ENCODE peak calls at places on chromosomes 5 and 9, in five cellular contexts. One of them, this sample, is unnamed. For H3K4me1, the result is how much of the 10 kb centered on the place peaks cover.

GRCh38 chr5:73296772-73297171 is 123.8 kb downstream of the TMEM174 start:
- DNase-seq in body of pancreas: no peak
- DNase-seq in fibroblast of lung: peak
- DNase-seq in colonic mucosa: no peak
- DNase-seq in HCT116: no peak
- DNase-seq in this sample: no peak

GRCh38 chr5:95392593-95393182 is 1.5 kb downstream of the FAM81B start:
- DNase-seq in HCT116: no peak
- DNase-seq in colonic mucosa: no peak
- DNase-seq in body of pancreas: peak
- DNase-seq in fibroblast of lung: no peak
- DNase-seq in this sample: no peak

GRCh38 chr9:126719677-126720435 is 85.0 kb upstream of the ZBTB43 start:
- DNase-seq in fibroblast of lung: peak
- DNase-seq in HCT116: no peak
- DNase-seq in colonic mucosa: peak
- DNase-seq in body of pancreas: peak
- DNase-seq in this sample: peak

GRCh38 chr5:88145603-88146467 is 122.8 kb downstream of the TMEM161B start:
- DNase-seq in colonic mucosa: no peak
- DNase-seq in fibroblast of lung: peak
- DNase-seq in body of pancreas: no peak
- DNase-seq in HCT116: no peak
- DNase-seq in this sample: peak

GRCh38 chr9:95971815-95972214 is 96.3 kb downstream of the ERCC6L2 start:
- DNase-seq in HCT116: no peak
- DNase-seq in body of pancreas: no peak
- DNase-seq in fibroblast of lung: no peak
- DNase-seq in colonic mucosa: no peak
- DNase-seq in this sample: no peak

GRCh38 chr5:86806206-86806605 is 188.5 kb downstream of the COX7C start:
- DNase-seq in fibroblast of lung: no peak
- DNase-seq in HCT116: no peak
- DNase-seq in body of pancreas: no peak
- DNase-seq in colonic mucosa: no peak
- DNase-seq in this sample: no peak

GRCh38 chr9:124621371-124622328 is 114.5 kb upstream of the NR5A1 start:
- DNase-seq in body of pancreas: no peak
- DNase-seq in colonic mucosa: no peak
- DNase-seq in HCT116: no peak
- DNase-seq in fibroblast of lung: peak
- DNase-seq in this sample: no peak

GRCh38 chr9:78707481-78707977 is 410.6 kb downstream of the PSAT1 start:
- DNase-seq in body of pancreas: no peak
- DNase-seq in colonic mucosa: no peak
- DNase-seq in fibroblast of lung: peak
- DNase-seq in HCT116: no peak
- DNase-seq in this sample: no peak

GRCh38 chr9:112493738-112494137 is 7.1 kb downstream of the KIAA1958 start:
- DNase-seq in colonic mucosa: no peak
- DNase-seq in body of pancreas: no peak
- DNase-seq in fibroblast of lung: peak
- DNase-seq in HCT116: no peak
- DNase-seq in this sample: no peak

GRCh38 chr9:37037744-37038640 is 3.9 kb upstream of the PAX5 start:
- DNase-seq in body of pancreas: no peak
- DNase-seq in fibroblast of lung: no peak
- DNase-seq in HCT116: no peak
- DNase-seq in colonic mucosa: no peak
- DNase-seq in this sample: no peak

GRCh38 chr9:8364021-8364782 is 564.6 kb upstream of the DMAC1 start:
- DNase-seq in body of pancreas: no peak
- DNase-seq in colonic mucosa: no peak
- DNase-seq in HCT116: no peak
- DNase-seq in fibroblast of lung: no peak
- DNase-seq in this sample: no peak

GRCh38 chr9:131167146-131167692 is 41.8 kb downstream of the NUP214 start:
- DNase-seq in HCT116: no peak
- DNase-seq in fibroblast of lung: no peak
- DNase-seq in colonic mucosa: no peak
- DNase-seq in body of pancreas: peak
- DNase-seq in this sample: no peak

GRCh38 chr5:158236511-158237335 is 377.8 kb upstream of the CLINT1 start:
- DNase-seq in HCT116: no peak
- DNase-seq in colonic mucosa: no peak
- DNase-seq in fibroblast of lung: no peak
- DNase-seq in body of pancreas: no peak
- DNase-seq in this sample: no peak

GRCh38 chr9:86637515-86637914 is 283.3 kb upstream of the TUT7 start:
- DNase-seq in fibroblast of lung: peak
- DNase-seq in colonic mucosa: no peak
- DNase-seq in body of pancreas: no peak
- DNase-seq in HCT116: no peak
- DNase-seq in this sample: no peak

GRCh38 chr5:68962632-68963484 is 131.0 kb upstream of the SLC30A5 start:
- DNase-seq in body of pancreas: peak
- DNase-seq in colonic mucosa: peak
- DNase-seq in fibroblast of lung: peak
- DNase-seq in HCT116: peak
- DNase-seq in this sample: no peak

GRCh38 chr9:76665458-76665857 is 98.8 kb upstream of the PCA3 start:
- DNase-seq in colonic mucosa: no peak
- DNase-seq in body of pancreas: no peak
- DNase-seq in HCT116: no peak
- DNase-seq in fibroblast of lung: no peak
- DNase-seq in this sample: no peak

GRCh38 chr9:127569819-127570401 is 42.2 kb upstream of the STXBP1 start:
- DNase-seq in fibroblast of lung: no peak
- DNase-seq in HCT116: no peak
- DNase-seq in colonic mucosa: no peak
- DNase-seq in body of pancreas: peak
- DNase-seq in this sample: no peak

GRCh38 chr9:112971415-112971814 is 40.6 kb downstream of the ZNF883 start:
- DNase-seq in HCT116: peak
- DNase-seq in colonic mucosa: peak
- DNase-seq in fibroblast of lung: no peak
- DNase-seq in body of pancreas: peak
- DNase-seq in this sample: no peak

GRCh38 chr5:60148356-60148755 is 254.8 kb upstream of the PDE4D start:
- DNase-seq in fibroblast of lung: peak
- DNase-seq in HCT116: no peak
- DNase-seq in body of pancreas: no peak
- DNase-seq in colonic mucosa: no peak
- DNase-seq in this sample: no peak

GRCh38 chr5:69035665-69036064 is 58.1 kb upstream of the SLC30A5 start:
- DNase-seq in colonic mucosa: no peak
- DNase-seq in fibroblast of lung: peak
- DNase-seq in HCT116: no peak
- DNase-seq in body of pancreas: no peak
- DNase-seq in this sample: no peak

GRCh38 chr5:83145882-83146331 is 68.6 kb downstream of the XRCC4 start:
- DNase-seq in fibroblast of lung: peak
- DNase-seq in HCT116: no peak
- DNase-seq in body of pancreas: peak
- DNase-seq in colonic mucosa: no peak
- DNase-seq in this sample: no peak

GRCh38 chr5:55993013-55993412 is 1.8 kb downstream of the IL6ST start:
- DNase-seq in HCT116: no peak
- DNase-seq in fibroblast of lung: peak
- DNase-seq in body of pancreas: no peak
- DNase-seq in colonic mucosa: peak
- DNase-seq in this sample: no peak

GRCh38 chr9:16352791-16353401 is 517.6 kb downstream of the BNC2 start:
- DNase-seq in body of pancreas: no peak
- DNase-seq in fibroblast of lung: peak
- DNase-seq in HCT116: no peak
- DNase-seq in colonic mucosa: no peak
- DNase-seq in this sample: no peak

GRCh38 chr5:159030357-159030756 is 69.4 kb downstream of the EBF1 start:
- DNase-seq in fibroblast of lung: no peak
- DNase-seq in HCT116: no peak
- DNase-seq in colonic mucosa: no peak
- DNase-seq in body of pancreas: no peak
- DNase-seq in this sample: no peak

GRCh38 chr9:9949948-9950347 is 662.9 kb downstream of the PTPRD start:
- DNase-seq in fibroblast of lung: no peak
- DNase-seq in body of pancreas: no peak
- DNase-seq in colonic mucosa: no peak
- DNase-seq in HCT116: no peak
- DNase-seq in this sample: no peak

GRCh38 chr9:129027685-129028191 is 393 bp downstream of the SH3GLB2 start:
- DNase-seq in body of pancreas: peak
- DNase-seq in fibroblast of lung: no peak
- DNase-seq in HCT116: no peak
- DNase-seq in colonic mucosa: no peak
- DNase-seq in this sample: peak

DNA sequence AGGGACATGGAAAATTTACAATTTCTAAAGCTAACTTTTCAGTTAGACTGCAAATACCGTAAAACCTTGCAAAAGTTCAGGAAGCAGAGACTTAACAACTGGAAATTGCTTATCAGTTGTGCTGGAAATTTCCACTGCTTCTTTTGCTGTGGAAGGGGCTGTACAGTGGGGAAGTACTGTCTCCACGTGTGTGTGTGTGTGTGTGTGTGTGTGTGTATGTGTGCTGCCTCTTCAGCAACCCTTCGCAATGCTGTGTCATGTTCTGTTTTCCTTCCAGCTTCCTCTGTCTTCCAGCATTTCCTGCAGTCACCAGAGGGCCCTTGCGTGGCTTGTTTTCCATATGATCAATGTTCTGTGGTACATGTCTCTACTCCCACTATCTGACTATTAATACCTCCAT is 87.5 kb upstream of the RANBP3L start:
- DNase-seq in fibroblast of lung: peak
- DNase-seq in HCT116: no peak
- DNase-seq in colonic mucosa: no peak
- DNase-seq in body of pancreas: peak
- DNase-seq in this sample: no peak
- H3K4me1 ChIP-seq in fibroblast of lung: under half
- H3K4me1 ChIP-seq in HCT116: under half
- H3K4me1 ChIP-seq in colonic mucosa: under half
- H3K4me1 ChIP-seq in body of pancreas: under half
- H3K4me1 ChIP-seq in this sample: under half

GRCh38 chr9:92738661-92739081 is 26.0 kb downstream of the BICD2 start:
- DNase-seq in HCT116: no peak
- DNase-seq in body of pancreas: no peak
- DNase-seq in colonic mucosa: no peak
- DNase-seq in fibroblast of lung: no peak
- DNase-seq in this sample: no peak

GRCh38 chr9:92734931-92735906 is 29.4 kb downstream of the BICD2 start:
- DNase-seq in fibroblast of lung: no peak
- DNase-seq in body of pancreas: no peak
- DNase-seq in HCT116: no peak
- DNase-seq in colonic mucosa: no peak
- DNase-seq in this sample: no peak

GRCh38 chr9:92737611-92738299 is 26.9 kb downstream of the BICD2 start:
- DNase-seq in body of pancreas: no peak
- DNase-seq in colonic mucosa: no peak
- DNase-seq in fibroblast of lung: no peak
- DNase-seq in HCT116: no peak
- DNase-seq in this sample: no peak

GRCh38 chr9:92735907-92736600 is 28.6 kb downstream of the BICD2 start:
- DNase-seq in colonic mucosa: no peak
- DNase-seq in fibroblast of lung: no peak
- DNase-seq in HCT116: no peak
- DNase-seq in body of pancreas: no peak
- DNase-seq in this sample: no peak

GRCh38 chr9:92736816-92737606 is 27.6 kb downstream of the BICD2 start:
- DNase-seq in fibroblast of lung: no peak
- DNase-seq in body of pancreas: no peak
- DNase-seq in HCT116: no peak
- DNase-seq in colonic mucosa: no peak
- DNase-seq in this sample: no peak
- H3K4me1 ChIP-seq in fibroblast of lung: under half
- H3K4me1 ChIP-seq in body of pancreas: under half
- H3K4me1 ChIP-seq in HCT116: under half
- H3K4me1 ChIP-seq in colonic mucosa: under half
- H3K4me1 ChIP-seq in this sample: half or more

GRCh38 chr9:88772602-88773001 is 218.7 kb upstream of the S1PR3 start:
- DNase-seq in body of pancreas: no peak
- DNase-seq in fibroblast of lung: no peak
- DNase-seq in HCT116: no peak
- DNase-seq in colonic mucosa: no peak
- DNase-seq in this sample: no peak

GRCh38 chr9:88767504-88767790 is 223.8 kb upstream of the S1PR3 start:
- DNase-seq in fibroblast of lung: peak
- DNase-seq in HCT116: no peak
- DNase-seq in colonic mucosa: no peak
- DNase-seq in body of pancreas: no peak
- DNase-seq in this sample: no peak

DNA sequence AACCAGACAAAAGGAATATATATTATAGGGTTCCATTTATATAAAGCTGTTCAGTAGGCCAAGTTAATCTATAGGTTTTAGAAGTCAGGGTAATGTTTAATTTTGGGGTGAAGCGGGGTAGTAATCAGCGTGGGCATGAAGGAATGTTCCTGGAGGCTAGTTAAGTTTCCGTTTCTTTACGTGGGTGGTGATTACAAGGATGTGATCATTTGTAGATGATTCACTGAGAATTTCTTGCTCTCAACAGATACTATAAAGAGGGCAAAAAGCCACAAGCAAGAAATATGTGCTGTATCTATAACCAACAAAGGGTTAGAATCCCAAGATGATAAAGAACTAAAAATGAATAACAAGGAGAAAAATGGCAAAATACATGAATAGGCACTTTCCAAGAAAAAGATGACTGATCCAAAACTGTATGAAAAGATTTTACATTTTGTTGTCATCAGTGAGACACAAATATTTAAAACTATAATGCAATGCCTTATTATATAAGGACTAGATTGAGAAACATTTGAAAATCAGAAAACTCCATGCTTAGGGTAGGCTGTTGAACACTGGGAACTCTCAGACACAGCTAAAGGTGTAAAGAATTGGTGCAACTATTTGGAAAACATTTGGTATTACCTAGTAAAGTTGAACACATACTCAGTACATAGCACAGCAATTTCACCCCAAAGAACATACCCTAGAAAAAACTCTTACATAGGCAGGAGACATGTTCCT is 224.3 kb upstream of the S1PR3 start:
- DNase-seq in HCT116: no peak
- DNase-seq in body of pancreas: no peak
- DNase-seq in colonic mucosa: no peak
- DNase-seq in fibroblast of lung: peak
- DNase-seq in this sample: no peak
- H3K4me1 ChIP-seq in HCT116: under half
- H3K4me1 ChIP-seq in body of pancreas: under half
- H3K4me1 ChIP-seq in colonic mucosa: under half
- H3K4me1 ChIP-seq in fibroblast of lung: under half
- H3K4me1 ChIP-seq in this sample: under half

DNA sequence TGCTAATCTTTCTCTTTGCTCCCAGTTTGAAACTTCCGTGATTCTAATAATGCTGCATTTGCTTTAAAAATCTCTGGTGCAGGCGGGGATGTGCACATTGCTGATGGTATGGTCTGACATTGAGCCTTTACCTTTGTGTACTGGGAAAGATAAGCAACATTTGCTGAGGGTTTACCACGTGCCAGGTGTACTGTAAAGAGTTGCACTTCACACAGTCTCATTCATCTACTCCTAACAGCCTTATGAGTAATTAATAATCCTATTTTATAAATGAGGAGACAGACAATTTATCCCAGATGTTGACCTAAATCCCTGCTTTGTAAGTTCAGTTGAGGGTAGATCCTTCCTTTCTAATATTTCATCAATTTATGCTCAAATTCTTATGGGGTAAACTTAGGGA is 726 bp upstream of the ADGRV1 start:
- DNase-seq in colonic mucosa: no peak
- DNase-seq in body of pancreas: no peak
- DNase-seq in HCT116: no peak
- DNase-seq in fibroblast of lung: no peak
- DNase-seq in this sample: no peak
- H3K4me1 ChIP-seq in colonic mucosa: under half
- H3K4me1 ChIP-seq in body of pancreas: under half
- H3K4me1 ChIP-seq in HCT116: under half
- H3K4me1 ChIP-seq in fibroblast of lung: under half
- H3K4me1 ChIP-seq in this sample: under half

This sample was measured in lower lobe of right lung.